ENCODE peak calls at places on chromosomes 13 and 19, in six cellular contexts. C, G, S, F, U and H are unnamed samples.

GRCh38 chr19:58338825-58339558 is 12.2 kb downstream of the ZSCAN22 start:
- DNase-seq in S (no peak), F (no peak), G (no peak), U (no peak), C (no peak), H (no peak)

GRCh38 chr13:32253911-32254399 is 61.2 kb downstream of the ZAR1L start:
- DNase-seq in F (no peak), C (no peak), G (no peak), S (no peak), U (no peak), H (peak; percentile 82)

GRCh38 chr19:1373534-1374249 is 10.0 kb upstream of the NDUFS7 start:
- DNase-seq in C (no peak), U (peak; percentile 92), F (no peak), G (no peak), S (peak; percentile 92), H (no peak)

GRCh38 chr19:7211191-7211988 is 82.8 kb downstream of the INSR start:
- DNase-seq in U (peak; percentile 90), G (no peak), S (peak; percentile 72), F (no peak), C (no peak), H (peak; percentile 92)

GRCh38 chr13:104968876-104969275 is 1566.6 kb downstream of the EFNB2 start:
- DNase-seq in C (no peak), F (no peak), U (no peak), G (no peak), S (no peak), H (no peak)

GRCh38 chr13:57314897-57315520 is 148.0 kb downstream of the PRR20E start:
- DNase-seq in G (no peak), F (no peak), U (no peak), C (no peak), S (no peak), H (no peak)

GRCh38 chr19:1970806-1971502 is 30.0 kb downstream of the CSNK1G2 start:
- DNase-seq in U (no peak), G (no peak), S (no peak), C (no peak), F (no peak), H (no peak)

GRCh38 chr13:43763143-43763759 is 23.5 kb downstream of the ENOX1 start:
- DNase-seq in S (no peak), G (no peak), C (no peak), F (no peak), U (no peak), H (no peak)

GRCh38 chr13:35876601-35877000 is 254.6 kb downstream of the DCLK1 start:
- DNase-seq in S (no peak), G (no peak), C (no peak), U (no peak), F (no peak), H (no peak)

GRCh38 chr19:10625003-10625761 is at the start of gene SLC44A2:
- DNase-seq in U (peak; percentile 86), S (peak; percentile 89), C (no peak), G (no peak), F (peak; percentile 86), H (peak; percentile 41)

GRCh38 chr13:36512771-36513170 is 80.5 kb downstream of the CCNA1 start:
- DNase-seq in S (no peak), U (no peak), C (no peak), G (no peak), F (no peak), H (no peak)

GRCh38 chr13:50798923-50799322 is 44.6 kb downstream of the DLEU7 start:
- DNase-seq in S (no peak), U (no peak), C (no peak), F (no peak), G (no peak), H (no peak)

GRCh38 chr13:30077338-30077737 is 226.9 kb upstream of the UBL3 start:
- DNase-seq in U (no peak), S (no peak), G (no peak), F (no peak), C (no peak), H (no peak)

GRCh38 chr13:30074955-30075614 is 224.7 kb upstream of the UBL3 start:
- DNase-seq in G (no peak), C (no peak), F (no peak), U (no peak), S (no peak), H (no peak)

GRCh38 chr13:30078059-30078458 is 227.6 kb upstream of the UBL3 start:
- DNase-seq in G (no peak), U (no peak), S (no peak), C (no peak), F (no peak), H (no peak)

GRCh38 chr13:30071890-30072817 is 221.7 kb upstream of the UBL3 start:
- DNase-seq in F (no peak), U (no peak), G (no peak), C (no peak), S (no peak), H (no peak)

DNA sequence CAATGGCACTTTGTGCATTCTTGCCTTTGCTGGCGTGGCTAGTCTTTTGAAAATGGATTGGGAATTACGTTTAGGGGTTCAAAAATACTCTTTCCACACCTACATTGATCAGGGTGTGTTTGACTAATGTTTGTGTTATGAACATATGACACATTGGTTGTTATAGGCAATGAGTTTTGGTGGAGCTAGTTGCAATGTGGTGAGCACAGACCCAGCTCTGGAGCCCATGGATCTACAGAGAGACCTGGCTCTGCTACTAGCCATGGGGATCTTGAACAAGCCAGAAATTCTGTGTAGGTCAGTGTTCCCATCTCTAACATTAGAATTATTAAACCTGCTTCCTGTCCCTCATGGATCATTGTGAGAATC is 222.4 kb upstream of the UBL3 start:
- DNase-seq in F (no peak), G (no peak), S (no peak), U (no peak), C (no peak), H (no peak)
- H3K27ac ChIP-seq in F (no peak overlapping the region), G (no peak overlapping the region), S (no peak overlapping the region), U (no peak overlapping the region), C (no peak overlapping the region), H (no peak overlapping the region)

GRCh38 chr19:48739835-48740704 is at the start of gene RASIP1:
- DNase-seq in U (no peak), C (no peak), F (no peak), S (peak; percentile 85), G (no peak), H (peak; percentile 26)
- H3K27ac ChIP-seq in U (no peak within 1 kb of the TSS), C (peak within 1 kb of the TSS; percentile 41), F (no peak within 1 kb of the TSS), S (peak within 1 kb of the TSS; percentile 95), G (no peak within 1 kb of the TSS), H (peak within 1 kb of the TSS; percentile 50)

GRCh38 chr19:30155529-30156200 is 213.6 kb downstream of the URI1 start:
- DNase-seq in C (no peak), S (no peak), U (no peak), G (no peak), F (no peak), H (no peak)
- H3K27ac ChIP-seq in C (no peak overlapping the region), S (no peak overlapping the region), U (no peak overlapping the region), G (no peak overlapping the region), F (no peak overlapping the region), H (no peak overlapping the region)

GRCh38 chr13:80086304-80086721 is 254.6 kb downstream of the SPRY2 start:
- DNase-seq in S (no peak), C (no peak), F (no peak), U (no peak), G (no peak), H (no peak)

GRCh38 chr13:80083516-80084085 is 257.3 kb downstream of the SPRY2 start:
- DNase-seq in U (no peak), C (no peak), S (no peak), G (no peak), F (no peak), H (peak; percentile 62)

GRCh38 chr13:80083097-80083429 is 257.9 kb downstream of the SPRY2 start:
- DNase-seq in S (no peak), G (no peak), U (no peak), C (no peak), F (no peak), H (no peak)

GRCh38 chr13:80084086-80084676 is 256.7 kb downstream of the SPRY2 start:
- DNase-seq in G (no peak), C (no peak), F (no peak), S (no peak), U (no peak), H (peak; percentile 75)

DNA sequence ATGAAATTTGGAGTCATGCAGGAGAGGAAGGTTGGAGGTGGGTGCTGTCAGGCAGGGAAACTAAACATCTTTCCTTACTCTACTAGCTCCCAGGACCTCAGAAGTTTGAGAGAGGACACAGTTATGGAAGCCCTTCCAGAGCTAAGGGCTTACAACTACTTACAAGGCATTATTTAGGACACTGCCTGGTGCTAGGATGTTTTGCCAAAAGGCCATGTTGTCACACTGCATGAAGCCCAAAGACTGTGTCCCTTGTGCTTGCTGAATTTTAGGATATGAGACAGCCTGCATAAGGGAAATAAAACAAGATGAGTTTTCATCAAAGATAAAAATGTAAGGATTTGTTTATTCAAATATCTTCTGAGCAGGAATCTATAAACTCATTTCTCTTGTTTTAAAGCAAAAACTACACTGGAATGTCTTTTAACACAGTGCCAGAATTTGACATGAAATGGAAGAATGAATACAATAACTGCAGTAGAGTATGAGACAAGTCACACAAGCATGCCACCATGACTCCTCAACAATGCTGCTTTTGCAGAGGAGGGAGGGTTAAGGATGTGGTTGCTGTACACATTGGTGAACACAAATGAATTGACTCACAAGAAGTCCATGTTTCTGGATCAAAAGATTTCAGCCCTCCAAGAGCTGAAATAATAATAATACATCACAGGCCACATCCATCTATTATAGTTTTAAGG is 258.4 kb downstream of the SPRY2 start:
- DNase-seq in G (no peak), F (no peak), C (no peak), U (no peak), S (no peak), H (peak; percentile 16)
- H3K27ac ChIP-seq in G (no peak overlapping the region), F (no peak overlapping the region), C (no peak overlapping the region), U (no peak overlapping the region), S (no peak overlapping the region), H (peak overlapping the region; percentile 97)